ENCODE peak calls at places on chromosomes 4 and X, in seven cellular contexts. One of them, this sample, is unnamed.

GRCh38 chr4:84796388-84796787 is 170.1 kb downstream of the WDFY3 start:
- DNase-seq in stomach: no peak
- DNase-seq in breast epithelium: no peak
- DNase-seq in endothelial cell of umbilical vein: peak; percentile 19
- DNase-seq in GM12878: no peak
- DNase-seq in HepG2: no peak
- DNase-seq in upper lobe of left lung: no peak
- DNase-seq in this sample: no peak

GRCh38 chrX:73478961-73479360 is 32.1 kb downstream of the CDX4 start:
- DNase-seq in endothelial cell of umbilical vein: no peak
- DNase-seq in upper lobe of left lung: no peak
- DNase-seq in HepG2: peak; percentile 4
- DNase-seq in stomach: no peak
- DNase-seq in breast epithelium: no peak
- DNase-seq in GM12878: no peak
- DNase-seq in this sample: no peak

GRCh38 chrX:23692166-23692565 is 24.9 kb downstream of the PRDX4 start:
- DNase-seq in GM12878: no peak
- DNase-seq in stomach: no peak
- DNase-seq in breast epithelium: no peak
- DNase-seq in upper lobe of left lung: no peak
- DNase-seq in endothelial cell of umbilical vein: no peak
- DNase-seq in HepG2: no peak
- DNase-seq in this sample: no peak

GRCh38 chr4:122639181-122639580 is 18.3 kb upstream of the IL21 start:
- DNase-seq in endothelial cell of umbilical vein: no peak
- DNase-seq in upper lobe of left lung: no peak
- DNase-seq in stomach: no peak
- DNase-seq in HepG2: no peak
- DNase-seq in GM12878: no peak
- DNase-seq in breast epithelium: no peak
- DNase-seq in this sample: no peak

GRCh38 chr4:54924891-54925290 is 200.5 kb downstream of the KDR start:
- DNase-seq in upper lobe of left lung: no peak
- DNase-seq in endothelial cell of umbilical vein: no peak
- DNase-seq in GM12878: no peak
- DNase-seq in stomach: no peak
- DNase-seq in breast epithelium: no peak
- DNase-seq in HepG2: no peak
- DNase-seq in this sample: no peak

GRCh38 chr4:139786494-139787354 is 121.1 kb downstream of the MGST2 start:
- DNase-seq in GM12878: no peak
- DNase-seq in endothelial cell of umbilical vein: no peak
- DNase-seq in stomach: no peak
- DNase-seq in HepG2: no peak
- DNase-seq in breast epithelium: no peak
- DNase-seq in upper lobe of left lung: peak; percentile 34
- DNase-seq in this sample: no peak

GRCh38 chr4:29058519-29058918 is 1661.7 kb upstream of the PCDH7 start:
- DNase-seq in endothelial cell of umbilical vein: no peak
- DNase-seq in HepG2: no peak
- DNase-seq in breast epithelium: no peak
- DNase-seq in stomach: no peak
- DNase-seq in upper lobe of left lung: no peak
- DNase-seq in GM12878: no peak
- DNase-seq in this sample: no peak

GRCh38 chr4:68874507-68874906 is 58.7 kb downstream of the UGT2B10 start:
- DNase-seq in HepG2: no peak
- DNase-seq in stomach: no peak
- DNase-seq in endothelial cell of umbilical vein: no peak
- DNase-seq in GM12878: no peak
- DNase-seq in upper lobe of left lung: no peak
- DNase-seq in breast epithelium: no peak
- DNase-seq in this sample: no peak

GRCh38 chr4:8765631-8766590 is 105.7 kb downstream of the HMX1 start:
- DNase-seq in breast epithelium: no peak
- DNase-seq in stomach: no peak
- DNase-seq in endothelial cell of umbilical vein: no peak
- DNase-seq in GM12878: no peak
- DNase-seq in upper lobe of left lung: no peak
- DNase-seq in HepG2: no peak
- DNase-seq in this sample: no peak

GRCh38 chr4:159413252-159413941 is 310.5 kb downstream of the RAPGEF2 start:
- DNase-seq in endothelial cell of umbilical vein: no peak
- DNase-seq in stomach: no peak
- DNase-seq in GM12878: no peak
- DNase-seq in breast epithelium: no peak
- DNase-seq in HepG2: no peak
- DNase-seq in upper lobe of left lung: no peak
- DNase-seq in this sample: no peak

GRCh38 chr4:41838590-41838989 is 90.1 kb upstream of the PHOX2B start:
- DNase-seq in upper lobe of left lung: no peak
- DNase-seq in GM12878: no peak
- DNase-seq in endothelial cell of umbilical vein: no peak
- DNase-seq in HepG2: no peak
- DNase-seq in stomach: no peak
- DNase-seq in breast epithelium: no peak
- DNase-seq in this sample: no peak

GRCh38 chr4:41839945-41840854 is 91.7 kb upstream of the PHOX2B start:
- DNase-seq in GM12878: peak; percentile 39
- DNase-seq in endothelial cell of umbilical vein: no peak
- DNase-seq in breast epithelium: no peak
- DNase-seq in upper lobe of left lung: no peak
- DNase-seq in stomach: no peak
- DNase-seq in HepG2: no peak
- DNase-seq in this sample: no peak

GRCh38 chr4:41832961-41833360 is 84.4 kb upstream of the PHOX2B start:
- DNase-seq in stomach: no peak
- DNase-seq in upper lobe of left lung: no peak
- DNase-seq in HepG2: no peak
- DNase-seq in GM12878: no peak
- DNase-seq in breast epithelium: no peak
- DNase-seq in endothelial cell of umbilical vein: no peak
- DNase-seq in this sample: peak; percentile 74

GRCh38 chr4:41835321-41835995 is 86.9 kb upstream of the PHOX2B start:
- DNase-seq in breast epithelium: no peak
- DNase-seq in HepG2: no peak
- DNase-seq in endothelial cell of umbilical vein: no peak
- DNase-seq in GM12878: no peak
- DNase-seq in stomach: no peak
- DNase-seq in upper lobe of left lung: no peak
- DNase-seq in this sample: no peak
- TF ChIP-seq POLR2AphosphoS5 in breast epithelium: no peak
- TF ChIP-seq POLR2AphosphoS5 in HepG2: no peak
- TF ChIP-seq POLR2AphosphoS5 in endothelial cell of umbilical vein: no peak
- TF ChIP-seq POLR2AphosphoS5 in GM12878: no peak
- TF ChIP-seq POLR2AphosphoS5 in stomach: no peak
- TF ChIP-seq POLR2AphosphoS5 in upper lobe of left lung: no peak
- TF ChIP-seq POLR2AphosphoS5 in this sample: no peak

DNA sequence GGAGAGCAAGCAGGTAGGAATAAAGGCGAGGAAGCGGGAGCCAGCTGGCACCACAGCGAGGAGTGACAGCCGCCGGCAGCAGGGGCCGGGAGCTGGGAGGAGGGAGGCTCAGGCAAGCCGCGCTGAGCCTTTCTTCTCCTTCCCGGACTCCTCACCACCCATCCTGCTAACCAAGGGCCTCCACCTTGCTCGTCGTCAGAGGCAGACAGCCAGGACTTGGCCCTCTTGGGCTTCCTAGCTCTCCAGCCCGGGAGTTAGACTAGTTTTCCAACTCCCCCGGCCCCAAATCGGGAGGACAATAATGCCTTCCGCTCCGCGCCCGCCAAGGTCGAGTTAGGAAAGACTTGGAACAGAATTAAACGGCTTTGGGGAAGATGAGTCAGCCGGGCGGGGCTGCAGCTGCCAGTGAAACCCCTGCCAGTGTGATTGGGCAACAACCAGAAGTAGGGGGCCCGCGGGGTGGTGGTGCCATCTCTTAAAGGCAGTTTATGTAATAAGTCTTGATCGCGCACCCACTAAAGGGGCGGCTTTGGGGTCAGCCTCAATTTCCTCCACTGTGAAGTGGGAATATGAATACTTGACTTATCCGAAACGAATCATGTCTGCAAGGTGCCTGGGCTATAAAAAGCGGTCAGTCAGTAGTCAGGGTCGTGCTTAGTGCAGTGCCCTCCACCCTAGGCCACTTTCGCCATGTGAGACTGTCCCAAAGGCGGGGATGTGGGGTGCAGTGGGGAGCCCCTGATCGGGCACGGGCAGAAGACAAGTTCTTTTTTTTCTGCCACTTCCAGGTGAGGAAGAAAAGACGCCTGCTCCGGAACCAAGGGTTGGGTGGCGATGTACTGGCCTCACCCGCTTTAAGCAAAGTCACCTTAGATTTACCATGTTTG is 6.7 kb upstream of the HSD17B10 start:
- DNase-seq in breast epithelium: peak; percentile 59
- DNase-seq in GM12878: no peak
- DNase-seq in upper lobe of left lung: peak; percentile 83
- DNase-seq in stomach: peak; percentile 53
- DNase-seq in endothelial cell of umbilical vein: peak; percentile 54
- DNase-seq in HepG2: peak; percentile 20
- DNase-seq in this sample: no peak
- TF ChIP-seq POLR2AphosphoS5 in breast epithelium: no peak
- TF ChIP-seq POLR2AphosphoS5 in GM12878: no peak
- TF ChIP-seq POLR2AphosphoS5 in upper lobe of left lung: peak; percentile 26
- TF ChIP-seq POLR2AphosphoS5 in stomach: peak; percentile 43
- TF ChIP-seq POLR2AphosphoS5 in endothelial cell of umbilical vein: no peak
- TF ChIP-seq POLR2AphosphoS5 in HepG2: no peak
- TF ChIP-seq POLR2AphosphoS5 in this sample: no peak

GRCh38 chrX:40863671-40864070 is 128.3 kb upstream of the MED14 start:
- DNase-seq in GM12878: no peak
- DNase-seq in stomach: no peak
- DNase-seq in endothelial cell of umbilical vein: no peak
- DNase-seq in breast epithelium: no peak
- DNase-seq in upper lobe of left lung: no peak
- DNase-seq in HepG2: no peak
- DNase-seq in this sample: no peak

GRCh38 chrX:40868868-40869267 is 133.5 kb upstream of the MED14 start:
- DNase-seq in breast epithelium: no peak
- DNase-seq in endothelial cell of umbilical vein: no peak
- DNase-seq in HepG2: no peak
- DNase-seq in GM12878: no peak
- DNase-seq in stomach: no peak
- DNase-seq in upper lobe of left lung: no peak
- DNase-seq in this sample: no peak

GRCh38 chrX:40867352-40867751 is 132.0 kb upstream of the MED14 start:
- DNase-seq in stomach: no peak
- DNase-seq in HepG2: peak; percentile 57
- DNase-seq in breast epithelium: peak; percentile 19
- DNase-seq in endothelial cell of umbilical vein: peak; percentile 71
- DNase-seq in upper lobe of left lung: no peak
- DNase-seq in GM12878: no peak
- DNase-seq in this sample: no peak

GRCh38 chrX:40864972-40865371 is 129.6 kb upstream of the MED14 start:
- DNase-seq in HepG2: no peak
- DNase-seq in upper lobe of left lung: no peak
- DNase-seq in stomach: no peak
- DNase-seq in endothelial cell of umbilical vein: no peak
- DNase-seq in breast epithelium: no peak
- DNase-seq in GM12878: no peak
- DNase-seq in this sample: no peak

GRCh38 chrX:40866878-40867277 is 131.5 kb upstream of the MED14 start:
- DNase-seq in breast epithelium: peak; percentile 46
- DNase-seq in GM12878: no peak
- DNase-seq in stomach: no peak
- DNase-seq in endothelial cell of umbilical vein: peak; percentile 25
- DNase-seq in HepG2: no peak
- DNase-seq in upper lobe of left lung: no peak
- DNase-seq in this sample: no peak
- TF ChIP-seq POLR2AphosphoS5 in breast epithelium: no peak
- TF ChIP-seq POLR2AphosphoS5 in GM12878: no peak
- TF ChIP-seq POLR2AphosphoS5 in stomach: no peak
- TF ChIP-seq POLR2AphosphoS5 in endothelial cell of umbilical vein: no peak
- TF ChIP-seq POLR2AphosphoS5 in HepG2: no peak
- TF ChIP-seq POLR2AphosphoS5 in upper lobe of left lung: no peak
- TF ChIP-seq POLR2AphosphoS5 in this sample: no peak

GRCh38 chr4:11106190-11106589 is 322.5 kb downstream of the HS3ST1 start:
- DNase-seq in breast epithelium: no peak
- DNase-seq in endothelial cell of umbilical vein: no peak
- DNase-seq in HepG2: no peak
- DNase-seq in upper lobe of left lung: no peak
- DNase-seq in GM12878: no peak
- DNase-seq in stomach: no peak
- DNase-seq in this sample: no peak

GRCh38 chr4:11111370-11111769 is 317.3 kb downstream of the HS3ST1 start:
- DNase-seq in HepG2: no peak
- DNase-seq in breast epithelium: no peak
- DNase-seq in endothelial cell of umbilical vein: no peak
- DNase-seq in upper lobe of left lung: no peak
- DNase-seq in stomach: no peak
- DNase-seq in GM12878: no peak
- DNase-seq in this sample: no peak

GRCh38 chr4:11106769-11107168 is 321.9 kb downstream of the HS3ST1 start:
- DNase-seq in stomach: no peak
- DNase-seq in GM12878: no peak
- DNase-seq in HepG2: no peak
- DNase-seq in endothelial cell of umbilical vein: no peak
- DNase-seq in upper lobe of left lung: no peak
- DNase-seq in breast epithelium: no peak
- DNase-seq in this sample: no peak

GRCh38 chr4:11105715-11106114 is 323.0 kb downstream of the HS3ST1 start:
- DNase-seq in upper lobe of left lung: no peak
- DNase-seq in stomach: no peak
- DNase-seq in breast epithelium: no peak
- DNase-seq in endothelial cell of umbilical vein: no peak
- DNase-seq in GM12878: no peak
- DNase-seq in HepG2: no peak
- DNase-seq in this sample: no peak
- TF ChIP-seq POLR2AphosphoS5 in upper lobe of left lung: no peak
- TF ChIP-seq POLR2AphosphoS5 in stomach: no peak
- TF ChIP-seq POLR2AphosphoS5 in breast epithelium: no peak
- TF ChIP-seq POLR2AphosphoS5 in endothelial cell of umbilical vein: no peak
- TF ChIP-seq POLR2AphosphoS5 in GM12878: no peak
- TF ChIP-seq POLR2AphosphoS5 in HepG2: no peak
- TF ChIP-seq POLR2AphosphoS5 in this sample: no peak

GRCh38 chr4:24551492-24552330 is 32.6 kb downstream of the DHX15 start:
- DNase-seq in endothelial cell of umbilical vein: peak; percentile 61
- DNase-seq in stomach: no peak
- DNase-seq in GM12878: no peak
- DNase-seq in upper lobe of left lung: no peak
- DNase-seq in breast epithelium: no peak
- DNase-seq in HepG2: no peak
- DNase-seq in this sample: no peak
- TF ChIP-seq POLR2AphosphoS5 in endothelial cell of umbilical vein: no peak
- TF ChIP-seq POLR2AphosphoS5 in stomach: no peak
- TF ChIP-seq POLR2AphosphoS5 in GM12878: no peak
- TF ChIP-seq POLR2AphosphoS5 in upper lobe of left lung: no peak
- TF ChIP-seq POLR2AphosphoS5 in breast epithelium: no peak
- TF ChIP-seq POLR2AphosphoS5 in HepG2: no peak
- TF ChIP-seq POLR2AphosphoS5 in this sample: no peak

GRCh38 chr4:77586953-77587383 is 18.7 kb upstream of the CXCL13 start:
- DNase-seq in upper lobe of left lung: no peak
- DNase-seq in GM12878: peak; percentile 88
- DNase-seq in HepG2: no peak
- DNase-seq in stomach: no peak
- DNase-seq in endothelial cell of umbilical vein: no peak
- DNase-seq in breast epithelium: no peak
- DNase-seq in this sample: no peak
- TF ChIP-seq POLR2AphosphoS5 in upper lobe of left lung: no peak
- TF ChIP-seq POLR2AphosphoS5 in GM12878: no peak
- TF ChIP-seq POLR2AphosphoS5 in HepG2: no peak
- TF ChIP-seq POLR2AphosphoS5 in stomach: no peak
- TF ChIP-seq POLR2AphosphoS5 in endothelial cell of umbilical vein: no peak
- TF ChIP-seq POLR2AphosphoS5 in breast epithelium: no peak
- TF ChIP-seq POLR2AphosphoS5 in this sample: no peak